ENCODE peak calls at places on chromosomes 11 and 22, in six cellular contexts. J is IMR-90, M is H9, R is mesendoderm, P is mesenchymal stem cell, E is H1. I is an unnamed sample.

GRCh38 chr11:59273008-59273841 is 60.5 kb upstream of the MPEG1 start:
- DNase-seq in P (no peak), M (no peak), J (no peak), E (no peak), R (no peak), I (no peak)

GRCh38 chr11:13347901-13348300 is 70.3 kb downstream of the BMAL1 start:
- DNase-seq in J (no peak), P (no peak), E (no peak), M (no peak), R (no peak), I (no peak)

GRCh38 chr11:109036011-109036410 is 371.1 kb downstream of the DDX10 start:
- DNase-seq in E (no peak), R (peak), M (no peak), J (no peak), P (no peak), I (no peak)

GRCh38 chr11:106391771-106392412 is 314.4 kb downstream of the AASDHPPT start:
- DNase-seq in R (no peak), J (peak), P (peak), E (no peak), M (no peak), I (no peak)

GRCh38 chr11:78223320-78223954 is 34.7 kb downstream of the USP35 start:
- DNase-seq in J (no peak), P (no peak), M (peak), E (no peak), R (no peak), I (no peak)

GRCh38 chr11:110092577-110093406 is at the start of gene ZC3H12C:
- DNase-seq in J (peak), R (peak), P (peak), M (peak), E (peak), I (peak)

GRCh38 chr11:31763296-31763695 is 47.8 kb downstream of the PAX6 start:
- DNase-seq in J (no peak), M (no peak), R (no peak), E (no peak), P (no peak), I (peak)

GRCh38 chr22:46826438-46826837 is 64.0 kb downstream of the TBC1D22A start:
- DNase-seq in M (no peak), E (peak), R (no peak), P (no peak), J (no peak), I (no peak)

GRCh38 chr11:116955949-116956348 is 118.5 kb upstream of the APOA1 start:
- DNase-seq in M (no peak), J (no peak), P (no peak), R (peak), E (no peak), I (no peak)

GRCh38 chr11:116950210-116950609 is 112.8 kb upstream of the APOA1 start:
- DNase-seq in J (no peak), P (no peak), M (no peak), R (no peak), E (no peak), I (no peak)

GRCh38 chr11:116955548-116955947 is 118.1 kb upstream of the APOA1 start:
- DNase-seq in E (no peak), M (no peak), J (no peak), P (no peak), R (no peak), I (no peak)

GRCh38 chr11:116951762-116952161 is 114.3 kb upstream of the APOA1 start:
- DNase-seq in E (no peak), R (no peak), M (no peak), J (no peak), P (no peak), I (no peak)

DNA sequence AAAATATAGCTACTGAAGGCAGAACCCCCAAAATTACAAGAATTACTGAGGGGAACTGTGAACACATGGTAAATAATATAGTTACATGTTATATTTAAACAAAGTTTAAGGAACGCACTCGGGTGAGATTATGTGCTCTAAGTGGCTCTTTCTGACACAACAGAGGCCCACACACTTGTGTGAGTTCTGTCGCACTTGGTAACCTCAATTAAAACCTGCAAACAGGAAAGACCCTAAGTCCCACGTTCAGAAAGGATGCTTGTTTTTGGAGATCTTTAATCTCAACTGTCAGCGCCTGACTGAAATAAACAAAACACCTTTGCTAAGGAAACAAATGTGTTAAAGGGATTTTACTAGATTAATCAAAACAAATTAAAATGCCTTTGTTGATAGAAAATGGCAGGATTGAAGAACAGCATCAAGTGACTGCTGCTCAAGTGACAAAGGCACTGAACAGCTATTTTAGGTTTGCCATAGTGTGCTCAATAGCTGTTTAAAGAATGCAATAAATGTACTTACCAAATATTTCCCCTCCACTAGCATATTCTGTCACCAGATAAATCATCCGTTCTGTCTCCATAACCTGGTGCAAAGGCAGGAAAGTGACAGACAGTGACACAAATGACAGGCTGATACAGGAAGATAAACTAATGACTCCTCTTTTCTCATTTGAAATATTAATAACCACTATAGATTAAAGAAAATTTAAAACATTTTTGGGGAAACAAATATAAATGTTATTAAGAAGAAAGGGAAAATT is 116.3 kb upstream of the APOA1 start:
- DNase-seq in J (no peak), P (no peak), M (no peak), E (no peak), R (no peak), I (no peak)
- H3K9ac ChIP-seq in J (no peak), P (no peak), M (no peak), E (no peak), R (no peak), I (no peak)

DNA sequence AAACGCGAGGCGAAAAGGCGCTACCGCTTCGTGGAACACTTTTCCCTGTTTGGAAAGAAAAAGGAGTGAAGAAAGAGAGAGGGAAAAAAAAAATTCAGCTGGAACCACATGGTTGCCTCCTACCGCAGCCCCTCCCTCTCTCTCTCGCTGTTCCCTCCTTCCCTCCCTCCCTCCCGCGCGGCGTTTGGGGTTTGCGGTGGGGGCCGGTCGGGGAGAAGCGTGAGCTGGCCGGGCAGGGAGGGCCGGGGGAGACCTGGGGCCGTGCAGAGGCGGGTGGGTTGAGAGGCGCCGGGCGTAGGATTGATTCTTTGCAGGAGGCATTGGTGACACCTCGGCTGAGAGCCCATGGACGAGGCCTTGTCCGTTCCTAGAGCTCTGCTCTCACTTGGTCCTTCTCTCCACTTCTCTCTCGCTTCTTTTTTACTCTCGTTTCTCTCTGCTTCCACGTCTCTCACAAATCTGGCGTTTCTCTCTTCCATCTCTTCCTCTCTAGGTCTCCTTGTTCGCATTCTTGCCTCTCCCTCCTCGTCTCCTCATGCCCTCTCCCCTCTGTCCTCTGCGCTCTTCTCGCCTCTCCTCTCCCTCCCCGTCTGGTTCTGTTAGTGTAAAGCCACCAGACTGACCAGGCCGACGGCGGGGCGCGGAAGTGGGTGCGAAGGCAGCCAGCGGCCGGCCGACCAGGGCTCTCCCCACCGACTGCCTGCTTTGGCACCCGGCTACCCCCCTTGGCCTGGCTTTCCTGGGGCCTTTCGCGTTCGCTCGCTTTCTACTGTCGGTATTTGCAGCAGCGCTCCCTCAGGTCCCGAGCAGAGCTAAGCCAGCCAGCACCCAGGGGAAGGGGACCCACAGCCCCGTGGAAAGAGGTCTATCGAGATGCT is at the start of gene CLMP:
- DNase-seq in E (peak), M (peak), R (peak), P (peak), J (peak), I (no peak)
- H2AK5ac ChIP-seq in E (peak), M (no peak), R (peak), P (no peak), J (peak), I (peak)

GRCh38 chr11:62573006-62573591 is 592 bp downstream of the EEF1G start:
- DNase-seq in J (no peak), P (peak), R (peak), E (no peak), M (no peak), I (no peak)
- H2BK120ac ChIP-seq in J (no peak), P (peak), R (no peak), E (peak), M (no peak), I (no peak)

GRCh38 chr11:62402994-62403393 is 15.8 kb upstream of the SCGB1A1 start:
- DNase-seq in M (no peak), R (no peak), E (no peak), J (no peak), P (no peak), I (no peak)

GRCh38 chr11:62401356-62401755 is 17.5 kb upstream of the SCGB1A1 start:
- DNase-seq in R (no peak), P (no peak), E (no peak), J (no peak), M (no peak), I (no peak)

GRCh38 chr11:62402226-62402625 is 16.6 kb upstream of the SCGB1A1 start:
- DNase-seq in R (no peak), P (no peak), J (no peak), M (no peak), E (no peak), I (no peak)

GRCh38 chr11:62400760-62401159 is 18.1 kb upstream of the SCGB1A1 start:
- DNase-seq in P (peak), R (no peak), J (peak), M (no peak), E (no peak), I (no peak)

DNA sequence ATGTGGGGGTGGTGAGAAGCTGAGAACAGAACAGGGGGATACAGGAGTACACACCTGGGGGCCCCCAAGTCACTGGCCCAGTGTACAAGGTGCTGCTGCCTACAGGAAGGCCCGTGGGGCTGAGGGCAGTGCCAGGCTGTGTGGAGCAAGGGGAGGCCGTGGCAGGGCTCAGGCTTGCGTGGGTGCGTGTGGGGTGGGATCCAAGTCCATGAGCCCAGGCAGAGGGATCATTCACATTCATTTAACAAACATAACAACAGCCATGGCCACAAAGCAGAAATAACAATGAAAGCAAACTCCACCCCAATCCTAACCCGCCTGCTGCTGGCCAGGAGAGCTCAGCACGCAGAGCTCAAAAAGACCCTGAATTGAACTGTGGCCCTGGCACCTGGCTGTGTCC is 17.1 kb upstream of the SCGB1A1 start:
- DNase-seq in P (no peak), R (no peak), J (no peak), M (no peak), E (no peak), I (no peak)
- H3K9ac ChIP-seq in P (peak), R (no peak), J (no peak), M (no peak), E (no peak), I (peak)

DNA sequence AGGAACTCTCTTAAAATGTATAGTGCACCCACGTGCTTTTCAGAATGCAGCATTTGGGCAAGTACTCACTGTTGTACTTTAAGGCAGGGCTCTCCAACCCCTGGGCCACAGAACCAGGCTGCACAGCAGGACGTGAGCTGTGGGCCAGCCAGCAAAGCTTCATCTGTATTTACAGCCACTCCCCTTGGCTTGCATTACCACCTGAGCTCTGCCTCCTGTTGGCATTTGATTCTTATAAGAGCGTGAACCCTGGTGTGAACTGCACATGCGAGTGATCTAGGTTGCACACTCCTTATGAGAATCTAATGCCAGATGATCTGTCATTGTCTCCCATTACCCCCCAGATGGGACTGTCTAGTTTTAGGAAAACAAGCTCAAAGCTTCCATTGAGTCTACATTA is 3.0 kb downstream of the C11orf58 start:
- DNase-seq in R (peak), J (no peak), P (no peak), E (no peak), M (no peak), I (no peak)
- H2AK5ac ChIP-seq in R (no peak), J (no peak), P (no peak), E (no peak), M (no peak), I (no peak)

DNA sequence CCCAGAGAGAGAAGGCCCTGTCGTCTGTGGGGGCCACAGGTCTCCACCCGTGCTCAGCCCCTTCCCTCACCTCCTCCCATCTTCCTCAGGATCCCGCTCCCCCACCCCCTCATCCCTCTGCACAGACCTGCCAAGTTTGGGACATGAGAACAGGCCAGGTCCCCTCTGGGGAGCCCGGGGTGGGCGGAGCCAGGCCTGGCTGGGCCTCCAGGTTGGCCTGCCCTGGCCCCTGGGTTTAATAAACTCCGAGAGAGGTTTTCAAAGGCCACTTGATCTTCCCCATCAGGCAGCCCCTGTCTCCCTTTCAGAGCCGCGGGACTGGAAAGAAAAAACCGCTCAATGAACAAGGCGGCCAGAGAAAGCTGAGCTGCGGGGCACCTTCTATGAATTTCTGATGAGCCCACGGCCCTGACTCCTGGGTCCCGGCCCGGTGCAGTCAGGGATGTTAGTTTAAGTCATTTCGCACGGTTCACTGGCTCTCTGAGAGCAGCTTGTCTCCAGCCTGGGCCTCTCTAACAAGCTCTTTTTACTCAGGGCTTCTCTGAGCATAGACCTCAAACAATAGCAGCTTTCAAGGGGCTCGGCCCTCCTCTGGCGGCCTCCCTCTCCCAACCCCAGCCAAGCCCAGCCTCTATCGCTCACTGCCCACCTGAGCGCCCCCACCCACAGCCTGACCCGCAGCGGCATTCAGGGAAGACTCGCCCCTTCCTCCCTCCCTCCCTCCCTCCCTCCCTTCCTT is 64.8 kb downstream of the RPUSD4 start:
- DNase-seq in E (no peak), J (no peak), P (no peak), R (peak), M (peak), I (peak)
- H2BK120ac ChIP-seq in E (peak), J (no peak), P (peak), R (no peak), M (no peak), I (no peak)

DNA sequence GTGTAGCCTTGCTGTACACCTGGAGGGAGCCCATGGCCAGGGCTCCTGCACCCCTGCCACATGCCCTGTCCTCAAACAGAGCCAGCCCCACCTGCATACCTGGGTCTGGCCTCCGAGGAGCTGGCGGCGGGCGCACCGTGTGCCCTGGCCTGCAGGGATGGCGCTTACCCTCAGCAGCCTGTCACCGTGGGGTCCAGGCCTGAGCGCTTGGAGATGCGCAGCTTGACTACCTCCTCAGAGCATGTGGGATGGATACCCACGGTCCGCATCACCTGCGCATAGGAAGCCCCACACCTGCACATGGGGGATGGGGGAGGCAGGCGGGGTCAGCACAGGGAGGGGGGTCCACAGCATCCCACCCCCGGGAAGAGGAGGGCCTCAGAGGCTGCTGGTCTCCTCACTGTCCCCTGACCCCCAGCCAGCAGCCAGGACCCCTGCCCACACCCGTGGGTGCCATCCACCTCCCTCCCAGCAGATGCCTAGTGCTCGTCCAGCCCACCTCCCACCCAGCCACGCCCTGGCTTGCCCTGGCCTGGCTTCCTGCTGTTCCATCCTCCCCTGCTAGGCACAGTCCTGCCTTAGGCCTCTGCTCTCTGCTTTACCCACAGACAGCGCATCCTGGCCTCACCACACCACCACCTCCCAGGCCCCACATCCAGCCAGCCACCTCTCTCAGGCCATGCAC is 22.4 kb upstream of the GNB1L start:
- DNase-seq in R (no peak), J (no peak), E (peak), M (no peak), P (no peak), I (no peak)
- H3K9ac ChIP-seq in R (no peak), J (no peak), E (no peak), M (no peak), P (no peak), I (no peak)